ENCODE peak calls at places on chromosomes 16 and 17, in seven cellular contexts. F, B, O, Q, U, W and G are unnamed samples.

GRCh38 chr16:52825882-52826281 is 226.8 kb downstream of the CHD9NB start:
- DNase-seq in B (peak; percentile 79), U (no peak), Q (no peak), O (peak; percentile 18), W (no peak), F (no peak), G (no peak)

GRCh38 chr16:58461056-58461455 is 38.9 kb upstream of the NDRG4 start:
- DNase-seq in W (no peak), O (no peak), Q (no peak), U (peak; percentile 45), F (no peak), B (no peak), G (no peak)

GRCh38 chr17:75295220-75296158 is 6.3 kb upstream of the SLC25A19 start:
- DNase-seq in W (no peak), U (no peak), B (no peak), O (no peak), F (no peak), Q (peak; percentile 82), G (peak; percentile 72)

GRCh38 chr17:77137111-77137510 is 3.7 kb upstream of the SEC14L1 start:
- DNase-seq in O (no peak), F (no peak), W (no peak), Q (no peak), B (no peak), U (no peak), G (no peak)

GRCh38 chr16:74580828-74581227 is 26.1 kb downstream of the GLG1 start:
- DNase-seq in U (no peak), Q (no peak), W (no peak), F (no peak), B (no peak), O (no peak), G (no peak)

GRCh38 chr16:81668243-81669097 is 110.6 kb upstream of the PLCG2 start:
- DNase-seq in Q (no peak), F (no peak), U (no peak), B (no peak), W (no peak), O (peak; percentile 4), G (no peak)

GRCh38 chr17:1455291-1455747 is 713 bp downstream of the CRK start:
- DNase-seq in W (peak; percentile 11), Q (peak; percentile 35), U (peak; percentile 73), B (peak; percentile 24), O (peak; percentile 53), F (peak; percentile 79), G (peak; percentile 52)

GRCh38 chr17:68377771-68378201 is 79.5 kb downstream of the WIPI1 start:
- DNase-seq in B (no peak), O (no peak), U (no peak), W (no peak), F (no peak), Q (no peak), G (no peak)

GRCh38 chr16:23597003-23597756 is 1.1 kb upstream of the NDUFAB1 start:
- DNase-seq in U (no peak), B (peak; percentile 24), O (peak; percentile 4), W (no peak), F (peak; percentile 15), Q (peak; percentile 6), G (peak; percentile 46)

GRCh38 chr16:11992008-11992584 is 15.6 kb downstream of the SNX29 start:
- DNase-seq in F (no peak), B (no peak), U (no peak), O (peak; percentile 39), W (no peak), Q (no peak), G (no peak)

GRCh38 chr16:79079656-79080420 is 520.7 kb downstream of the MAF start:
- DNase-seq in W (no peak), Q (no peak), F (no peak), O (no peak), B (no peak), U (no peak), G (no peak)

GRCh38 chr17:9798724-9799123 is 7.3 kb upstream of the DHRS7C start:
- DNase-seq in O (no peak), U (no peak), Q (no peak), F (no peak), W (no peak), B (no peak), G (no peak)

GRCh38 chr17:34207572-34207971 is 47.5 kb upstream of the CCL2 start:
- DNase-seq in W (no peak), Q (no peak), F (no peak), O (no peak), B (no peak), U (no peak), G (no peak)

GRCh38 chr17:75643033-75644017 is 10.1 kb downstream of the SMIM5 start:
- DNase-seq in O (no peak), W (no peak), U (no peak), Q (no peak), F (no peak), B (no peak), G (no peak)

GRCh38 chr16:67847064-67847861 is at the start of gene CENPT:
- DNase-seq in W (no peak), F (peak; percentile 54), O (no peak), B (peak; percentile 31), Q (peak; percentile 11), U (peak; percentile 46), G (peak; percentile 80)

GRCh38 chr16:77364770-77365169 is 70.1 kb downstream of the ADAMTS18 start:
- DNase-seq in Q (no peak), W (no peak), B (no peak), U (no peak), F (no peak), O (no peak), G (no peak)

GRCh38 chr17:81200695-81201580 is 21.8 kb downstream of the CEP131 start:
- DNase-seq in F (peak; percentile 66), O (no peak), B (peak; percentile 49), W (no peak), U (peak; percentile 83), Q (no peak), G (peak; percentile 67)

GRCh38 chr17:72665841-72666518 is 426.5 kb downstream of the SLC39A11 start:
- DNase-seq in F (no peak), W (no peak), O (peak; percentile 37), Q (no peak), U (no peak), B (no peak), G (no peak)

GRCh38 chr17:8791910-8792270 is 7.3 kb downstream of the MFSD6L start:
- DNase-seq in U (peak; percentile 59), F (no peak), B (no peak), O (no peak), Q (no peak), W (no peak), G (no peak)

GRCh38 chr17:78391843-78392242 is 13.4 kb downstream of the PGS1 start:
- DNase-seq in Q (no peak), U (peak; percentile 89), F (no peak), B (no peak), W (no peak), O (no peak), G (no peak)

GRCh38 chr17:37818689-37819088 is 73.8 kb upstream of the HNF1B start:
- DNase-seq in B (no peak), W (no peak), F (no peak), U (peak; percentile 90), O (peak; percentile 33), Q (no peak), G (no peak)

GRCh38 chr17:44661835-44662234 is 5.6 kb downstream of the MEIOC start:
- DNase-seq in O (no peak), W (no peak), Q (no peak), B (no peak), U (no peak), F (no peak), G (no peak)

GRCh38 chr16:3020604-3021448 is 658 bp downstream of the TNFRSF12A start:
- DNase-seq in F (peak; percentile 85), U (peak; percentile 94), O (peak; percentile 42), Q (no peak), B (no peak), W (peak; percentile 49), G (no peak)

GRCh38 chr16:54685682-54686081 is 245.0 kb upstream of the IRX5 start:
- DNase-seq in W (no peak), Q (no peak), F (no peak), O (no peak), U (no peak), B (no peak), G (no peak)

GRCh38 chr17:34306466-34306865 is 12.8 kb upstream of the CCL8 start:
- DNase-seq in U (peak; percentile 55), F (peak; percentile 48), Q (no peak), O (no peak), B (no peak), W (no peak), G (no peak)

GRCh38 chr16:72715267-72715666 is 332.7 kb downstream of the ZFHX3 start:
- DNase-seq in O (no peak), U (no peak), F (no peak), B (no peak), Q (no peak), W (no peak), G (no peak)

GRCh38 chr17:948284-948852 is 31.2 kb downstream of the NXN start:
- DNase-seq in W (no peak), O (no peak), F (no peak), U (no peak), B (no peak), Q (no peak), G (no peak)

GRCh38 chr17:17876959-17877547 is 40.3 kb upstream of the SREBF1 start:
- DNase-seq in W (no peak), U (no peak), Q (no peak), F (peak; percentile 50), O (no peak), B (no peak), G (no peak)

GRCh38 chr17:60502145-60502544 is 23.9 kb downstream of the APPBP2 start:
- DNase-seq in F (no peak), B (no peak), Q (no peak), W (no peak), O (no peak), U (no peak), G (no peak)

GRCh38 chr17:51435641-51436091 is 175.3 kb downstream of the UTP18 start:
- DNase-seq in O (peak; percentile 26), B (peak; percentile 56), F (peak; percentile 9), U (peak; percentile 95), Q (no peak), W (peak; percentile 32), G (peak; percentile 21)

GRCh38 chr17:9004132-9004960 is 17.0 kb upstream of the NTN1 start:
- DNase-seq in O (no peak), B (no peak), Q (no peak), F (no peak), W (no peak), U (no peak), G (no peak)

GRCh38 chr17:42675984-42676423 is 790 bp downstream of the PLEKHH3 start:
- DNase-seq in B (no peak), U (no peak), F (peak; percentile 56), W (no peak), Q (no peak), O (peak; percentile 75), G (no peak)